ENCODE peak calls at places on chromosomes 3 and 15, in six cellular contexts. X is glutamatergic neuron, D is heart left ventricle, Z is foreskin fibroblast, I is tibial nerve, E is heart right ventricle. R is an unnamed sample.

GRCh38 chr15:58517682-58518525 is 86.1 kb downstream of the LIPC start:
- DNase-seq in X (no peak), D (no peak), Z (no peak), I (no peak), E (no peak), R (peak; percentile 48)

GRCh38 chr15:65530318-65531111 is at the start of gene HACD3:
- DNase-seq in X (peak; percentile 95), D (peak; percentile 90), Z (peak; percentile 91), I (peak; percentile 64), E (peak; percentile 81), R (peak; percentile 83)

GRCh38 chr15:99239545-99240198 is 9.7 kb downstream of the TTC23 start:
- DNase-seq in X (no peak), D (no peak), Z (no peak), I (no peak), E (no peak), R (no peak)

GRCh38 chr3:54892168-54892567 is 35.7 kb downstream of the LRTM1 start:
- DNase-seq in X (no peak), D (no peak), Z (no peak), I (no peak), E (no peak), R (no peak)

GRCh38 chr3:136353461-136353860 is 103.3 kb downstream of the PCCB start:
- DNase-seq in X (no peak), D (no peak), Z (no peak), I (no peak), E (no peak), R (no peak)

GRCh38 chr15:55741592-55742497 is 1.1 kb downstream of the PRTG start:
- DNase-seq in X (peak; percentile 28), D (no peak), Z (peak; percentile 26), I (no peak), E (peak; percentile 8), R (no peak)

GRCh38 chr15:29945943-29946591 is 123.8 kb upstream of the TJP1 start:
- DNase-seq in X (no peak), D (no peak), Z (peak; percentile 85), I (no peak), E (no peak), R (no peak)

GRCh38 chr15:91915576-91915975 is 62.1 kb downstream of the SLCO3A1 start:
- DNase-seq in X (no peak), D (no peak), Z (no peak), I (no peak), E (no peak), R (no peak)

GRCh38 chr3:15637131-15637951 is 35.8 kb downstream of the BTD start:
- DNase-seq in X (no peak), D (no peak), Z (no peak), I (no peak), E (no peak), R (no peak)

GRCh38 chr3:107430214-107431047 is 53.2 kb downstream of the CCDC54 start:
- DNase-seq in X (no peak), D (no peak), Z (peak; percentile 66), I (no peak), E (peak; percentile 36), R (no peak)

GRCh38 chr15:80275946-80276345 is 23.9 kb upstream of the CTXND1 start:
- DNase-seq in X (no peak), D (no peak), Z (peak; percentile 50), I (no peak), E (no peak), R (no peak)

GRCh38 chr3:192819001-192819569 is 91.7 kb upstream of the FGF12 start:
- DNase-seq in X (no peak), D (no peak), Z (peak; percentile 78), I (no peak), E (no peak), R (no peak)

GRCh38 chr3:123256256-123256655 is 54.5 kb downstream of the SEC22A start:
- DNase-seq in X (no peak), D (no peak), Z (no peak), I (no peak), E (no peak), R (no peak)

GRCh38 chr3:40951636-40952035 is 247.7 kb upstream of the CTNNB1 start:
- DNase-seq in X (no peak), D (no peak), Z (no peak), I (no peak), E (no peak), R (no peak)

GRCh38 chr3:151969026-151969658 is 95.7 kb downstream of the SUCNR1 start:
- DNase-seq in X (no peak), D (no peak), Z (peak; percentile 23), I (no peak), E (no peak), R (no peak)

GRCh38 chr15:57635300-57635944 is 43.7 kb downstream of the MYZAP start:
- DNase-seq in X (no peak), D (peak; percentile 77), Z (peak; percentile 50), I (no peak), E (peak; percentile 64), R (no peak)

GRCh38 chr3:114899186-114899931 is 247.7 kb downstream of the ZBTB20 start:
- DNase-seq in X (no peak), D (no peak), Z (no peak), I (no peak), E (no peak), R (no peak)

GRCh38 chr15:80007532-80007931 is 36.5 kb upstream of the BCL2A1 start:
- DNase-seq in X (no peak), D (no peak), Z (no peak), I (no peak), E (no peak), R (no peak)

GRCh38 chr3:98021821-98022220 is 13.3 kb downstream of the GABRR3 start:
- DNase-seq in X (no peak), D (no peak), Z (peak; percentile 63), I (no peak), E (no peak), R (no peak)

GRCh38 chr3:127652246-127652995 is 20.3 kb upstream of the ABTB1 start:
- DNase-seq in X (peak; percentile 72), D (no peak), Z (peak; percentile 79), I (no peak), E (peak; percentile 38), R (no peak)

GRCh38 chr15:31977812-31978662 is 52.3 kb upstream of the CHRNA7 start:
- DNase-seq in X (peak; percentile 91), D (peak; percentile 30), Z (peak; percentile 33), I (no peak), E (peak; percentile 37), R (peak; percentile 44)

GRCh38 chr15:62503451-62503850 is 338.4 kb upstream of the C2CD4B start:
- DNase-seq in X (no peak), D (peak; percentile 55), Z (peak; percentile 50), I (no peak), E (peak; percentile 43), R (no peak)

GRCh38 chr3:170111147-170111771 is 70.3 kb downstream of the PHC3 start:
- DNase-seq in X (no peak), D (no peak), Z (no peak), I (no peak), E (no peak), R (no peak)

DNA sequence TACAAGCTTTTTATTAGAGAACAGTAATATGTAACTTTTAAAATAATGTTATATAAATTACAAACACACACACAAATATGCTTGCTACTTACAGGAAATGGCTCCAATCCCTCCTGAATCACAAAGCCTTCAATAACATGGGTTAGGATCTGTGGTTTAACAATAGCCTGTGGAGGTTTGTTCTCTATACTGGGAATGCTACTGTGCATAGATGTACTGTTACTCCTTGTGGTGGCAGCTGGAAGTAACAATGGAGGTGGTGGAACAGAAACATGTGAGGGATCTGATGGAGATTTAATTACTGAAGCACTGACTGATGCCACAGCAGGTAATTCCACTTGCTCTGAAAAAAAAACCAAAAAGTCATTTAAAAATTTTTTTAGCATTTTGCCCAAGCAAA is 64.4 kb downstream of the PHC3 start:
- DNase-seq in X (no peak), D (no peak), Z (peak; percentile 8), I (no peak), E (no peak), R (no peak)
- TF ChIP-seq CTCF in X (peak; percentile 15), D (no peak), Z (peak; percentile 30), I (no peak), E (no peak), R (no peak)

DNA sequence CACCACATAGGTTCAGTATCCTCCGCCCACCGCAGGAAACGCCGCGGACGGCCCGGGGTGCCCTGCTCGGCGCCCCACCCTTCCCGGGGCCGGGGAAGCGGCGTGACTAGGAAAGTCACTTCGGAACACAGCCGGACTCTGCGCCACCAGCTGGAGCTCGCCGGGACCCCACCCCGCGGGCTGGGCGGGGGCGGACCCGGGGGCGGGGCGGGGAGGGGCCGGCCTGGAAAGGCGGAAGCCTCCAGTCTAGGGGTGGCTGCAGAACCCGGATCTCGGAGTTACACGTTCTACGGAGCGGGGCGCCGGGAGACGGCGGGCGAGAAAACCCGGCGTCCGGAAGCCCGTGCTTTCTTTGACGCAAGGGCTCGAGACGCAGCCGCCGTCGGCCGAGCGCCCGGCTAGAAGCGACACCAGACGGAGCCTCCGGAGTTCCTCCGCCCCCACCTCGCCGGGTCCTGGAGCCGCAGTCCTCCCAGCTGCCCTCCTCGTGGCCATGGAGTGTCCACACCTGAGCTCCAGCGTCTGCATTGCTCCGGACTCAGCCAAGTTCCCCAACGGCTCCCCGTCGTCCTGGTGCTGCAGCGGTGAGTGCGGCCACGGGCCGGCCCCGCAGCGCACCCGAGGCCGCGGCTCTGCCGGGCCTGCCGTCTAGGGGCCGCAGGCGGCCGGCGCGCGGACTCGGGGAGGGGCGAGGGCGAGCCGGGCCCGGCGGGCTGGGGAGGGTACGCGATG is at the start of gene USP3:
- DNase-seq in X (peak; percentile 92), D (peak; percentile 97), Z (peak; percentile 98), I (peak; percentile 87), E (peak; percentile 94), R (peak; percentile 93)
- TF ChIP-seq CTCF in X (peak; percentile 52), D (peak; percentile 52), Z (no peak), I (peak; percentile 69), E (peak; percentile 40), R (peak; percentile 40)

DNA sequence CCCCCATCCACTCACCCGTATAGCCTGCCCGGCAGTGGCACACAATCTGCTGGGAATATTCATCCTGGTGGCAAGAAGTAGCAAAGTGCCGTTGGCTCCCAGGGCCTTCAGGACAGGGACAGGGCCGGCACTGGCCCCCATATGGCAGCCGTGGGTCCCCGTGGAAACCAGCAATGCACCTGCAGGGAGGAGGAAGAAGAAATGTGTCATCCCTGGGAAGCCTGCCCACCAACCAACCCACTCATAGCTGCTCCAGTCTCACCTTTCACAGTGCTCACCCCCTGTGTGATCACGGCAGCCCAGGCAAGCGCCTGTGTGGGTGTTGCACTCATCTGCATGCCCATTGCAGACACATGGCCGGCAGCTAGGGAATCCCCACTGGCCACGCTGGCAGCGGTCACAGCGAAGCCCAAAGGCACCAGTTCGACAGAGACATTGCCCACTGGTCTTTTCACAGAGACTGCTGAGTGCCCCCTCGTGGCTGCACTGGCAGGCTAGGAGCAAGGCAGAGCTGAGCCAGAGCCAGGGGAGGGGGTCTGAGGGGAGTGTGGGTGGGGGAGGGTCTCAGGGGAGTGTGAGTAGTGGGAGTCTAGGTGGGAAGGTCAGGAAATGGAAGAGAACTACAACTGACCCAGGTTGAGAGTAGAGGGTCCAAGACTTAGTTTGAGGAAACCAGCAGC is 4.5 kb upstream of the USP19 start:
- DNase-seq in X (peak; percentile 22), D (no peak), Z (no peak), I (no peak), E (no peak), R (no peak)
- TF ChIP-seq CTCF in X (no peak), D (no peak), Z (no peak), I (no peak), E (no peak), R (no peak)

DNA sequence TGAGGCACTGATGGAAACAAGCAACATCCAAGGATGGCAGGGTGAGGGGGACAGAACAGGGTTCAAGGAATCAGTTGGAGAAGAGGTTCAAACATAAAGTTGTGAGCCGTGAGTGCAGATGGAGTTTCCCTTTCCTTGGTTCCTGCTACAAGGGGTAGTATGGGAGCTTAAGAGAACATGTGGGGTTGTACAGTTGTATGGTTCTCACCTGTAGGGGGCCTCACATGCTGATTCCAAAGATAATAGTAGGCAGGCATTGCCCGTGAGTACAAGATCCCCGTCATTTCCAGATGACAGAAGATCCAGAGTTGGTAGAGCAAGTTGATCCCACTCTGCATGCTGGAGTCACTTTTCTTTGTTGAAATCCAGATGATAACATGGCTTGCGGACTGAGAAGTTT is 141.7 kb downstream of the THSD4 start:
- DNase-seq in X (no peak), D (no peak), Z (no peak), I (no peak), E (no peak), R (no peak)
- TF ChIP-seq CTCF in X (no peak), D (no peak), Z (no peak), I (no peak), E (no peak), R (no peak)